ENCODE peak calls at places on chromosomes 4 and X, in eight cellular contexts. E is lower leg skin, H is astrocyte of the spinal cord, A is A549, K is choroid plexus epithelial cell, S is lower lobe of right lung, J is H1, F is testis. M is an unnamed sample.

GRCh38 chrX:50871922-50872453 is 38.5 kb upstream of the BMP15 start:
- DNase-seq in E (no peak), H (no peak), A (no peak), K (no peak), S (no peak), J (no peak), F (no peak), M (no peak)

GRCh38 chrX:79107891-79108718 is 36.4 kb upstream of the GPR174 start:
- DNase-seq in E (no peak), H (no peak), A (no peak), K (no peak), S (no peak), J (no peak), F (no peak), M (peak; percentile 2)

GRCh38 chr4:19780871-19781270 is 470.8 kb upstream of the SLIT2 start:
- DNase-seq in E (no peak), H (no peak), A (no peak), K (no peak), S (no peak), J (no peak), F (no peak), M (no peak)

GRCh38 chr4:122772311-122772710 is 39.8 kb downstream of the BBS12 start:
- DNase-seq in E (no peak), H (no peak), A (no peak), K (peak; percentile 52), S (no peak), J (no peak), F (no peak), M (no peak)

GRCh38 chr4:166121897-166122296 is 248.9 kb downstream of the TLL1 start:
- DNase-seq in E (no peak), H (no peak), A (no peak), K (no peak), S (no peak), J (no peak), F (no peak), M (no peak)

GRCh38 chr4:70601422-70602039 is 9.5 kb downstream of the AMBN start:
- DNase-seq in E (peak; percentile 23), H (peak; percentile 61), A (peak; percentile 82), K (peak; percentile 84), S (no peak), J (peak; percentile 55), F (no peak), M (peak; percentile 58)

GRCh38 chr4:15162046-15162445 is 159.8 kb downstream of the CPEB2 start:
- DNase-seq in E (no peak), H (no peak), A (no peak), K (no peak), S (no peak), J (no peak), F (no peak), M (no peak)

GRCh38 chrX:74923942-74924448 is 1.3 kb downstream of the NEXMIF start:
- DNase-seq in E (no peak), H (no peak), A (no peak), K (no peak), S (peak; percentile 46), J (no peak), F (peak; percentile 33), M (peak; percentile 16)

GRCh38 chr4:80141543-80141942 is 55.8 kb upstream of the PRDM8 start:
- DNase-seq in E (no peak), H (no peak), A (no peak), K (no peak), S (no peak), J (no peak), F (no peak), M (no peak)

GRCh38 chr4:57405359-57405758 is 295.2 kb upstream of the IGFBP7 start:
- DNase-seq in E (no peak), H (no peak), A (peak; percentile 13), K (no peak), S (no peak), J (no peak), F (no peak), M (no peak)

DNA sequence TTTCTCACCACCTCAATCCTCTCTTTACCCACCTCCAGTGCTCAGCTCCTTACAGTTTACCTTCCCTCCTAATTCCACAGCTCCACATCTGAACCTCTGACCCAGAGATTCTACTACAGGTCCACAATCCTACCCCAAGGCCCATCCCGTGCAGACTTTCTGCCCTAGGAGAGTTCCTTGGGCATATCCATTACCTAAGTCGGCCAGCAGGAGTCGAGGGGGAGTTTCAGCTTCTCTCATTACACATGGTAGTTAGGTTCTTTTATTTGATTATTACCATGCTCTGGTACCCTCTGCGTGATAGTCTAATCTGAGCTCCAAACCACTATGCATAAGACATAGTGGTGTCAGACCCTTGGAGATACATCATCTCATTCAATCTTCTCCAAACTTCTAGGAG is 117.9 kb downstream of the SH3RF1 start:
- DNase-seq in E (no peak), H (no peak), A (no peak), K (no peak), S (no peak), J (no peak), F (no peak), M (no peak)
- TF ChIP-seq CTCF in E (no peak), H (no peak), A (no peak), K (peak; percentile 40), S (no peak), J (peak; percentile 44), F (no peak), M (no peak)

DNA sequence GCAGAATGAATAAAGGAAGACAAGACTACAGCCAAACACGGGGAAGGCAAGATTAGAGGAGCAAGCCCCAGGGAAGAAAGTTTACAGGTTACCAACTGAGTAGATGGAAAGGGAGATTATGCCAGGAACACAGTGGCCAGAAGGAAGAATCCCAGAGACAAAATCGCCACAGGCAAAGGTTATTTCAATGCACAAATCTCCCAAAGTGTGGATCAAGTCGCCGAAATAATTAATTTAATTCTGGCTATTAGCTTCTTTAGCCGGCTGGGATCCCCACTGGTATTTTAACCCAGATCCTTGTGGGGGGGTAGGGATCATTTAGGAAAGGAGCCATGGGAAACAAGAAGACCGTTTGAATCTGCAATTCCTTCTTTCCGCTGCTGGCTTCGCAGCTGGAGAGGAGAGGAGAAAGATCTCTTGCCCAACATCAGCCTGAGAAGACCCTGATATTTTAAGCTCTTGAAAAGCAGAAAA is 171.0 kb downstream of the DHX15 start:
- DNase-seq in E (no peak), H (no peak), A (no peak), K (no peak), S (no peak), J (peak; percentile 46), F (no peak), M (no peak)
- TF ChIP-seq CTCF in E (no peak), H (no peak), A (no peak), K (no peak), S (no peak), J (peak; percentile 31), F (no peak), M (no peak)

DNA sequence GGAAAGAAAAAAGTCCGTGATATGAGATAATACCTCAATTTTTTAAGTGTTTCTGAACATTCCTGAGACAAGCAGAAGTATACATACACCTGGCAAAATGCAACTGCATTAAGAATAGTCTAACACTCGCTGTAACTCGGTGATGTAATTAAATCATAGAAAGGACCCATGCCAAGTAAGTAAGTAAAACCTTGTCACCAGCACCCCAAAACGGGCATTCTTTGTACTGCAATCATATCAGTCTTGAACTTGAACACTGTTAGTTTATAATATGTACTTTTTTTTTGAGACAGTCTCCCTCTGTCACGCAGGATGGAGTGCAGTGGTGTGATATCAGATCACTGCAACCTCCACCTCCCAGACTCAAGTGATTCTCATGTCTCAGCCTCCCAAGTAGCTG is 47.4 kb downstream of the SMIM14 start:
- DNase-seq in E (no peak), H (no peak), A (peak; percentile 64), K (peak; percentile 27), S (no peak), J (no peak), F (peak; percentile 23), M (no peak)
- TF ChIP-seq CTCF in E (no peak), H (no peak), A (peak; percentile 39), K (no peak), S (no peak), J (no peak), F (no peak), M (no peak)

DNA sequence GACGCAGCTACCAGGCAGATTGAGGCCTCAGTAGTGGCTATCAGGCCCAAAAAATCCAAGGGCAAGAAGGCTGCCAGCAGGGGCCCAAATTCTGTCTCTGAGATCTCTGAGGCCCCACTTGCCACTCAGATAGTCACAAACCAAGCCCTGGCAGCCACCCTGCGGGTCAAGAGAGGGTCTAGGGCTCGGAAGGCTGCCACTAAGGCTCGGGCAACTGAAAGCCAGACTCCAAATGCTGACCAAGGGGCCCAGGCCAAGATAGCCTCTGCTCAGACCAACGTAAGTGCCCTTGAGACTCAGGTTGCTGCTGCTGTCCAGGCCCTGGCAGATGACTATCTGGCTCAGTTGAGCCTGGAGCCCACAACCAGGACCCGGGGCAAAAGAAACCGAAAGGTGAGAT is 2.8 kb downstream of the TRO start:
- DNase-seq in E (no peak), H (no peak), A (no peak), K (no peak), S (no peak), J (no peak), F (no peak), M (no peak)
- TF ChIP-seq CTCF in E (no peak), H (no peak), A (no peak), K (no peak), S (no peak), J (no peak), F (no peak), M (no peak)

M was measured in GM20000.